ENCODE peak calls at places on chromosomes 4 and X, in four cellular contexts. One of them, this sample, is unnamed.
A peak's percentile ranks its signal among the peaks of the same experiment; 100 is the strongest.

GRCh38 chr4:82666970-82667665 is 105.3 kb upstream of the TMEM150C start:
- DNase-seq in H9: no peak
- DNase-seq in A549: no peak
- DNase-seq in upper lobe of left lung: no peak
- DNase-seq in this sample: no peak

GRCh38 chr4:7971881-7972500 is 32.3 kb upstream of the AFAP1 start:
- DNase-seq in upper lobe of left lung: no peak
- DNase-seq in H9: no peak
- DNase-seq in A549: no peak
- DNase-seq in this sample: no peak

GRCh38 chr4:10055871-10056270 is 34.6 kb upstream of the SLC2A9 start:
- DNase-seq in H9: no peak
- DNase-seq in A549: no peak
- DNase-seq in upper lobe of left lung: no peak
- DNase-seq in this sample: no peak

GRCh38 chrX:3663576-3664290 is 49.7 kb downstream of the PRKX start:
- DNase-seq in upper lobe of left lung: no peak
- DNase-seq in H9: no peak
- DNase-seq in A549: no peak
- DNase-seq in this sample: no peak

GRCh38 chrX:140432328-140433025 is 72.4 kb downstream of the SOX3 start:
- DNase-seq in H9: no peak
- DNase-seq in A549: no peak
- DNase-seq in upper lobe of left lung: no peak
- DNase-seq in this sample: no peak

GRCh38 chr4:21744046-21744445 is 204.5 kb downstream of the KCNIP4 start:
- DNase-seq in H9: no peak
- DNase-seq in A549: no peak
- DNase-seq in upper lobe of left lung: no peak
- DNase-seq in this sample: no peak

GRCh38 chr4:2788532-2789103 is 4.3 kb upstream of the SH3BP2 start:
- DNase-seq in upper lobe of left lung: peak; percentile 52
- DNase-seq in H9: peak; percentile 21
- DNase-seq in A549: no peak
- DNase-seq in this sample: no peak

GRCh38 chr4:140090215-140090731 is 63.7 kb downstream of the MAML3 start:
- DNase-seq in A549: peak; percentile 58
- DNase-seq in H9: no peak
- DNase-seq in upper lobe of left lung: no peak
- DNase-seq in this sample: no peak

GRCh38 chr4:128757712-128758111 is 51.8 kb upstream of the JADE1 start:
- DNase-seq in H9: peak; percentile 52
- DNase-seq in upper lobe of left lung: no peak
- DNase-seq in A549: no peak
- DNase-seq in this sample: no peak

DNA sequence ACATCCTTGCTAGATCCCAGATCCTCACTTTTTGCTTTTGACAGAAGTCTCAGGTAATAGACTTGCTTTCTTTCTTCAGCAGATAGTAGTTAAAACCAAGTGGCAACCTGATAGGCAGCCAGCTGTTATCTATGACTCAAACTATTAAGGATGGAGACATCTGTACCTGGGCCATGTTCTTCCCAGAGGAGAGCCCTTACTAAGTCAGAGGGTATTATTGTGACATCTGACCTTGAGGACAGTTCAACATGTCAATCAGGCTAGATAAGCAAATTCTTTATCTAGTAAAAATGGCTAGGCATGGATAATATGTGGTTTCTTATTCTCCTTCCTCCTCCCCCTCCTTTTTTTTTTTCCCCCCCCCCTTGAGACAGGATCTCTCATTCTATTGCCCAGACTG is 39.2 kb downstream of the TRIM2 start:
- DNase-seq in H9: no peak
- DNase-seq in A549: no peak
- DNase-seq in upper lobe of left lung: no peak
- DNase-seq in this sample: no peak
- TF ChIP-seq CTCF in H9: no peak
- TF ChIP-seq CTCF in A549: no peak
- TF ChIP-seq CTCF in upper lobe of left lung: no peak
- TF ChIP-seq CTCF in this sample: no peak

DNA sequence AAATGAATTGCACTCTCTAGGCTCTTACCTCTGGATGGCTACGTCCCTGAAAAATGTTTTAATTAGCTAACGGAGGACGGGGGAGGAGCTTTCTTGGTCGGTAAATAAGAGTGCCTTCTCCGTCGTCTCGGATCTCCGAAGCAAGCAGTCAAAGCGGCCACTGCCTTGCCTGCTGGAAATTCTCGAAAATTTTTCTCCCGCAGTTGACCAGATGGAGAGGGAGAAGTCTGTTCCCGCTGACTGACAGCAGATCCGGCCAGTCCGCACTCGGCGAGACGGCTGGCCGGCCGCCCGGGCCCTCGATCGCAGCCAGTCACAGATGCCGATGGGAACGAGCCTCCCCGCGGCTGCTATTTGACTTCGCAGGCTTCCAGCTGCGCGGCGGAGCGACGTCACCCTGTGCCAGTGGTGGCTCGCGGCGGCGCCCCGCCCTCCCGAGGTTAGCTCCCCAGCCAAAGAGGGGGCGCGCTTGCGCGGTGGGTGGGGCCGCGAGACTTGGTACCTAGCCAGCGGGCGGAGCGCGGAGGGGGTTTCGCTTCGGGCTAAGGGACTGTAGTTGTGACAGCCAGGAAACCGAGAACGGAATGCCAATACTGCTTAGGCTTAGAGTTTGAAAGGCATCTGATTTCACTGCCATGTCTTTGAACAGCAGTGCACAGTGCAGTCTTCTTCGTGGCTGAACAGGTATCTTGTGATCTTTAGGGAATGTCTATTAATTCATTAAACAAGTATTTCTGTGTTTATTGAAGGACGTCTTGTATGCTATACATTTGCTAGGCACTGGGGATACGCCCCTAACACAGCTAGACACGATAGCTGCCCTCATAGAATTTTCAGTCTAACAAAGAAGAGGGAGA is at the start of gene PPM1K:
- DNase-seq in H9: peak; percentile 99
- DNase-seq in A549: peak; percentile 83
- DNase-seq in upper lobe of left lung: peak; percentile 100
- DNase-seq in this sample: peak; percentile 99
- TF ChIP-seq CTCF in H9: no peak
- TF ChIP-seq CTCF in A549: no peak
- TF ChIP-seq CTCF in upper lobe of left lung: no peak
- TF ChIP-seq CTCF in this sample: no peak

GRCh38 chr4:188061083-188061482 is 48.3 kb downstream of the TRIML2 start:
- DNase-seq in upper lobe of left lung: peak; percentile 29
- DNase-seq in A549: no peak
- DNase-seq in H9: no peak
- DNase-seq in this sample: no peak
- TF ChIP-seq CTCF in upper lobe of left lung: no peak
- TF ChIP-seq CTCF in A549: no peak
- TF ChIP-seq CTCF in H9: no peak
- TF ChIP-seq CTCF in this sample: no peak

DNA sequence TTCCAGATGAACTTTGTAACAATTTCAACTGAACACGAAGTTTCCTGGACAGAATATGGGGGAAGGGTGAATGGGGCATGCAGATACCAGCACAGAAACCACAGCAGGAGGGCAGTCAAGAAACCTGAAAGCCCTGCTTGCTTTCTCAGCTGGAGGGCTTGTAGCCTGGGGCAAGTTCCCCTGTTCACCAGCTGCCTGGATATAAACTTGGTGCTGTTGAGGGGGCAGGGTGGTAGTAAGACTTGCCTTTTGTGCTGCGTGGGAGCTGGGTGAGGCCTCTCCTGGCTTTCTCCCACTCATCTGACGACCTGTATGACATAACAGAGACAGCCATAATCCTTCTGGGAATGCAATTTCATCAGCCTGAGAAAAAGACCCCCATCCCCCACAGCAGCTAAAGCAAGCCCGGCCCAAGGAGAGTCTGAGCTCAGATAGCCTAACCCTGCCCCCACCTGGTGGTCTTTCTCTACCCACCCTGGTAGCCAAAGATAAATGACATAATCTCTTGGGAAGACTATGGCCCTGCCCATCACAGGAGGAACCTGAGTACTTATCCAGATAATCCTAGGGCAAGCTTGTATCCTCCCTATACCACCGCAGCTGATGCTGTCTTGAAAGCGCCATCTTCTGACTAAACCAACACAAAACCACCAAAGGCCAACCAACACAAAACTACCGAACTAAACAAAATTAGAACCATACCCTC is 234.3 kb downstream of the LAS1L start:
- DNase-seq in upper lobe of left lung: no peak
- DNase-seq in A549: no peak
- DNase-seq in H9: peak; percentile 53
- DNase-seq in this sample: no peak
- TF ChIP-seq CTCF in upper lobe of left lung: no peak
- TF ChIP-seq CTCF in A549: no peak
- TF ChIP-seq CTCF in H9: peak; percentile 51
- TF ChIP-seq CTCF in this sample: no peak

GRCh38 chrX:9312922-9313867 is 151.7 kb upstream of the TBL1X start:
- DNase-seq in A549: peak; percentile 7
- DNase-seq in upper lobe of left lung: no peak
- DNase-seq in H9: peak; percentile 46
- DNase-seq in this sample: no peak
- TF ChIP-seq CTCF in A549: peak; percentile 43
- TF ChIP-seq CTCF in upper lobe of left lung: peak; percentile 77
- TF ChIP-seq CTCF in H9: peak; percentile 78
- TF ChIP-seq CTCF in this sample: peak; percentile 65

DNA sequence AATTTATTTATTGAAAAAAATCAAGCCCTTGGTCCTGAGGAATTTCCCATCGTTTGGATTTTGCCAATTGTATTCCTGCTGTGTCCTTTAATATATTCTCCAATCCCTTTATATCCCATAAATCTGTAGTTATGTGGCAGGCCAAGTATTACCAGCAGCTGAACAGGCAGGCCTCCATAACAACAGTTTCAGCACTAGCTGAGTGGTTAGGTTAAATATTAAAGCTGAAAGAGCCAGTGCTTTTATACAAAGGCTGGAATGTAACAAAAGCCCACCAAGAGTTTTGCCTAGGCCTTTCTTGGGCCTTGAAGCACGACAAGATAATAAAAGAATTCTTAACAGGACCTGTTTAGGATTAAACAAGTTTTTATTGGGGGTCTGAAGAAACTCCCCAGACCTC is 366.6 kb upstream of the GALNT7 start:
- DNase-seq in upper lobe of left lung: no peak
- DNase-seq in A549: no peak
- DNase-seq in H9: no peak
- DNase-seq in this sample: no peak
- TF ChIP-seq CTCF in upper lobe of left lung: no peak
- TF ChIP-seq CTCF in A549: no peak
- TF ChIP-seq CTCF in H9: no peak
- TF ChIP-seq CTCF in this sample: no peak

GRCh38 chrX:45784590-45784989 is 583.9 kb upstream of the DIPK2B start:
- DNase-seq in upper lobe of left lung: no peak
- DNase-seq in A549: no peak
- DNase-seq in H9: no peak
- DNase-seq in this sample: no peak
- TF ChIP-seq CTCF in upper lobe of left lung: no peak
- TF ChIP-seq CTCF in A549: no peak
- TF ChIP-seq CTCF in H9: no peak
- TF ChIP-seq CTCF in this sample: no peak

DNA sequence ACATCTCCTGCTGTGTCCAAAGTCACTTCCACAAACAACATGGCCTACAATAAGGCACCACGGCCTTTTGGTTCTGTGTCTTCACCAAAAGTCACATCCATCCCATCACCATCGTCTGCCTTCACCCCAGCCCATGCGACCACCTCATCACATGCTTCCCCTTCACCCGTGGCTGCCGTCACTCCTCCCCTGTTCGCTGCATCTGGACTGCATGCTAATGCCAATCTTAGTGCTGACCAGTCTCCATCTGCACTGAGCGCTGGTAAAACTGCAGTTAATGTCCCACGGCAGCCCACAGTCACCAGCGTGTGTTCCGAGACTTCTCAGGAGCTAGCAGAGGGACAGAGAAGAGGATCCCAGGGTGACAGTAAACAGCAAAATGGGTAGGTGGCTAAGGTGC is 123.9 kb downstream of the PDLIM5 start:
- DNase-seq in A549: no peak
- DNase-seq in H9: peak; percentile 26
- DNase-seq in upper lobe of left lung: no peak
- DNase-seq in this sample: no peak
- TF ChIP-seq CTCF in A549: no peak
- TF ChIP-seq CTCF in H9: no peak
- TF ChIP-seq CTCF in upper lobe of left lung: no peak
- TF ChIP-seq CTCF in this sample: no peak

GRCh38 chrX:42678133-42678532 is 99.8 kb downstream of the PPP1R2C start:
- DNase-seq in upper lobe of left lung: no peak
- DNase-seq in A549: no peak
- DNase-seq in H9: no peak
- DNase-seq in this sample: no peak
- TF ChIP-seq CTCF in upper lobe of left lung: no peak
- TF ChIP-seq CTCF in A549: no peak
- TF ChIP-seq CTCF in H9: peak; percentile 46
- TF ChIP-seq CTCF in this sample: no peak

This sample was measured in mesothelial cell of epicardium.